ENCODE peak calls at places on chromosomes 2 and 18, in nine cellular contexts. P is left ventricle myocardium inferior, Y is spleen, D is fibroblast of the aortic adventitia, O is colonic mucosa, L is endothelial cell of umbilical vein, G is IMR-90, H is heart right ventricle, K is psoas muscle. I is an unnamed sample.

GRCh38 chr2:3219536-3219935 is 158.1 kb downstream of the EIPR1 start:
- DNase-seq in O (no peak), G (no peak), H (no peak), L (no peak), K (no peak), D (no peak), Y (no peak), P (no peak), I (no peak)

GRCh38 chr2:96895032-96895708 is 25.3 kb upstream of the SEMA4C start:
- DNase-seq in O (no peak), L (no peak), Y (no peak), H (no peak), P (no peak), K (no peak), G (no peak), D (no peak), I (no peak)

GRCh38 chr2:112547333-112547732 is 5.1 kb downstream of the POLR1B start:
- DNase-seq in O (no peak), Y (no peak), H (no peak), P (no peak), G (peak; percentile 67), L (no peak), K (peak; percentile 56), D (peak; percentile 67), I (peak; percentile 86)

GRCh38 chr2:54336136-54336976 is 80.3 kb upstream of the TSPYL6 start:
- DNase-seq in Y (no peak), P (no peak), K (no peak), H (no peak), G (peak; percentile 92), L (no peak), D (peak; percentile 87), O (no peak), I (peak; percentile 76)

GRCh38 chr2:216306868-216307267 is 65.4 kb downstream of the MARCHF4 start:
- DNase-seq in O (no peak), P (no peak), D (no peak), H (no peak), L (no peak), Y (no peak), K (no peak), G (no peak), I (no peak)

GRCh38 chr2:3263487-3263886 is 114.1 kb downstream of the EIPR1 start:
- DNase-seq in Y (peak; percentile 40), L (no peak), K (no peak), P (no peak), O (no peak), H (no peak), G (no peak), D (no peak), I (no peak)

GRCh38 chr2:149355712-149356422 is 25.5 kb downstream of the LYPD6 start:
- DNase-seq in O (peak; percentile 27), Y (no peak), L (no peak), G (no peak), D (no peak), P (no peak), H (no peak), K (no peak), I (no peak)

GRCh38 chr2:109129921-109130725 is 1.1 kb downstream of the SH3RF3 start:
- DNase-seq in O (no peak), H (peak; percentile 13), K (no peak), L (peak; percentile 47), G (peak; percentile 56), D (peak; percentile 26), Y (peak; percentile 79), P (no peak), I (peak; percentile 29)

GRCh38 chr2:42792087-42792582 is 248 bp downstream of the HAAO start:
- DNase-seq in O (no peak), Y (no peak), H (no peak), P (no peak), L (no peak), D (no peak), G (no peak), K (no peak), I (no peak)

GRCh38 chr2:95301186-95301585 is 4.0 kb downstream of the KCNIP3 start:
- DNase-seq in H (no peak), D (no peak), O (no peak), L (no peak), K (no peak), P (no peak), G (no peak), Y (no peak), I (no peak)

GRCh38 chr2:180607501-180608060 is 372.8 kb upstream of the UBE2E3 start:
- DNase-seq in D (no peak), H (no peak), O (no peak), P (no peak), L (no peak), K (no peak), Y (no peak), G (no peak), I (no peak)

GRCh38 chr2:113078350-113078839 is 10.6 kb downstream of the IL1F10 start:
- DNase-seq in O (peak; percentile 26), L (no peak), Y (no peak), H (no peak), K (no peak), D (peak; percentile 51), G (no peak), P (no peak), I (peak; percentile 61)

GRCh38 chr2:17571681-17572080 is 31.2 kb downstream of the VSNL1 start:
- DNase-seq in O (no peak), L (no peak), G (no peak), H (no peak), P (no peak), K (no peak), D (no peak), Y (no peak), I (no peak)

GRCh38 chr2:177717831-177718618 is 325.5 kb downstream of the AGPS start:
- DNase-seq in Y (no peak), D (no peak), G (no peak), L (peak; percentile 38), H (no peak), P (no peak), O (no peak), K (no peak), I (peak; percentile 4)

GRCh38 chr2:205869439-205869838 is 187.1 kb downstream of the NRP2 start:
- DNase-seq in K (no peak), O (no peak), H (no peak), P (no peak), Y (no peak), D (no peak), G (no peak), L (no peak), I (peak; percentile 19)

GRCh38 chr18:40159141-40160017 is 1795.7 kb upstream of the PIK3C3 start:
- DNase-seq in Y (no peak), G (peak; percentile 40), K (no peak), D (no peak), P (no peak), O (no peak), H (no peak), L (peak; percentile 63), I (peak; percentile 63)

GRCh38 chr2:233995985-233996384 is 54.5 kb upstream of the SPP2 start:
- DNase-seq in K (no peak), O (no peak), L (no peak), P (no peak), H (no peak), G (peak; percentile 11), Y (no peak), D (peak; percentile 39), I (peak; percentile 52)

GRCh38 chr2:46414701-46415100 is 64.7 kb upstream of the TMEM247 start:
- DNase-seq in H (no peak), G (no peak), L (no peak), Y (no peak), K (no peak), P (no peak), O (no peak), D (no peak), I (no peak)

GRCh38 chr2:226490172-226490571 is 309.4 kb downstream of the IRS1 start:
- DNase-seq in Y (no peak), G (peak; percentile 59), K (no peak), P (no peak), D (no peak), H (no peak), O (no peak), L (no peak), I (peak; percentile 71)

GRCh38 chr2:42856891-42857632 is 64.7 kb upstream of the HAAO start:
- DNase-seq in K (no peak), O (no peak), H (no peak), G (no peak), P (no peak), D (no peak), Y (peak; percentile 67), L (no peak), I (no peak)

DNA sequence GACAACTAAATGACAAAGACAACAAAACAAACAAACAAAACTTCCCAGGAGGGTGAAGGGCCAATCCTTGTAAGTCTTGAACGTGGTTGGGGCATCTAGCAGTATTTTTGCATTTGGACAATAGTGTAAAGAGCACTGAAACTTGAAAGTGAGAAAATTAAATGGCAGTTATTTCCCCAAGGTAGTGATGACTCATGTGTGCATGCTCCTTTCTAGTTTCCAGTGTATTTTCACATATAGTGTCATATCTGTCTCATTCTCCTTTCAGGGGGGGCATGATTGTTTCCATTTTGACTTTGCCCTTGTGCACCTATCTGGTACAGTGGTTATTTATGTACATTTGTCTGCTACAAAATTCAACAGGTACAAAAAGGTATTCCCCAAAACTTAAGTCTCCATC is 39.5 kb downstream of the CERS6 start:
- DNase-seq in G (no peak), L (no peak), Y (no peak), H (no peak), K (no peak), O (no peak), D (no peak), P (no peak), I (no peak)
- H3K4me3 ChIP-seq in G (no peak overlapping the region), L (no peak overlapping the region), Y (no peak overlapping the region), H (no peak overlapping the region), K (no peak overlapping the region), O (no peak overlapping the region), D (no peak overlapping the region), P (no peak overlapping the region), I (no peak overlapping the region)

GRCh38 chr18:25915907-25916306 is 174.5 kb downstream of the SS18 start:
- DNase-seq in K (no peak), G (no peak), L (no peak), P (no peak), O (no peak), D (no peak), Y (no peak), H (no peak), I (no peak)
- TF ChIP-seq CTCF in K (no peak), G (peak; percentile 12), L (peak; percentile 8), P (no peak), O (no peak), D (no peak), Y (no peak), H (no peak), I (peak; percentile 22)

GRCh38 chr2:70887550-70888229 is 48.0 kb upstream of the ATP6V1B1 start:
- DNase-seq in P (no peak), Y (no peak), K (peak; percentile 65), L (no peak), G (no peak), H (peak; percentile 55), O (peak; percentile 42), D (no peak), I (no peak)
- H3K4me3 ChIP-seq in P (peak overlapping the region; percentile 62), Y (peak overlapping the region; percentile 0), K (peak overlapping the region; percentile 66), L (peak overlapping the region; percentile 11), G (peak overlapping the region; percentile 33), H (peak overlapping the region; percentile 34), O (peak overlapping the region; percentile 43), D (no peak overlapping the region), I (peak overlapping the region; percentile 20)

DNA sequence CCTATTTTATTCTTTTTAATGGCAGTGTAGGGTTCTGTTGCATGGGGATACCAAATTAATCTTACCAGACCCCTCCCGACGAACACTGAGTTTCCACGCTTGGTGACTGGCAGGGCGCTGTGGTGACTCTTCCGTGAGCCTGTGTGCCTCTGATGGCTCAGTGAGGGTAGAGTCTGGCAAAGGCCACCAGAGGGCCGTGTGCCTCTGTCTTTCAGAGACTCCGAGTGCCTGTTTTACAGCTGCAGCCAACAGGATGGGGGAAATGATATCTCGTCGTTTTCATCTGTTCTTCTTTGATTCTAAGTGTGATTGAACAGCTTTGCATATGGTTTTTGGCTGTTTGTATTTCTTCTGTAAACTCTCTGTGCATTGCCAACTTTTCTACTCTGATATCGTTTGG is 99.8 kb downstream of the ZNF236 start:
- DNase-seq in K (peak; percentile 72), D (peak; percentile 46), H (peak; percentile 27), O (peak; percentile 59), G (peak; percentile 58), P (no peak), L (peak; percentile 66), Y (peak; percentile 87), I (peak; percentile 36)
- TF ChIP-seq CTCF in K (peak; percentile 55), D (peak; percentile 64), H (peak; percentile 43), O (peak; percentile 49), G (peak; percentile 63), P (peak; percentile 64), L (peak; percentile 47), Y (peak; percentile 68), I (peak; percentile 50)